ENCODE peak calls at places on chromosomes 5 and 9, in nine cellular contexts. M is tibial nerve, X is left lung, G is HepG2, U is GM23338, T is fibroblast of lung, Z is gastrocnemius medialis, S is ovary, C is suprapubic skin. E is an unnamed sample.

GRCh38 chr5:56414056-56414455 is 180.9 kb upstream of the ANKRD55 start:
- DNase-seq in C (no peak), Z (no peak), G (no peak), X (no peak), U (no peak), M (no peak), S (no peak), T (peak; percentile 5), E (no peak)

GRCh38 chr9:26656003-26656940 is 236.3 kb downstream of the CAAP1 start:
- DNase-seq in Z (no peak), G (peak; percentile 2), C (no peak), X (no peak), M (no peak), T (peak; percentile 4), S (no peak), U (peak; percentile 78), E (peak; percentile 58)

GRCh38 chr9:89738137-89738932 is 133.5 kb downstream of the GADD45G start:
- DNase-seq in M (no peak), G (no peak), T (no peak), X (no peak), Z (no peak), U (peak; percentile 31), C (no peak), S (no peak), E (no peak)

GRCh38 chr9:114016101-114016500 is 62.0 kb downstream of the AMBP start:
- DNase-seq in G (no peak), X (no peak), S (peak; percentile 1), T (no peak), Z (no peak), U (no peak), C (no peak), M (no peak), E (no peak)

GRCh38 chr5:169064093-169064492 is 236.8 kb downstream of the SLIT3 start:
- DNase-seq in T (no peak), M (no peak), Z (no peak), C (no peak), S (no peak), U (no peak), G (no peak), X (no peak), E (no peak)

GRCh38 chr9:28264368-28264767 is 691.1 kb upstream of the C9orf72 start:
- DNase-seq in U (no peak), X (no peak), G (no peak), Z (no peak), S (no peak), M (no peak), C (no peak), T (peak; percentile 50), E (no peak)

GRCh38 chr9:5886114-5886939 is 4.4 kb upstream of the MLANA start:
- DNase-seq in U (peak; percentile 92), X (peak; percentile 84), S (peak; percentile 62), G (peak; percentile 78), T (peak; percentile 65), Z (peak; percentile 25), C (peak; percentile 84), M (peak; percentile 40), E (peak; percentile 89)

GRCh38 chr9:131167146-131167692 is 41.8 kb downstream of the NUP214 start:
- DNase-seq in C (no peak), Z (no peak), M (no peak), X (no peak), U (no peak), T (no peak), G (no peak), S (no peak), E (no peak)

GRCh38 chr5:7869474-7870136 is 657 bp downstream of the MTRR start:
- DNase-seq in G (no peak), X (peak; percentile 85), U (peak; percentile 19), M (no peak), Z (no peak), T (no peak), C (no peak), S (no peak), E (no peak)

GRCh38 chr5:157571357-157571827 is 4.2 kb downstream of the ADAM19 start:
- DNase-seq in C (no peak), G (no peak), M (no peak), T (peak; percentile 25), X (no peak), S (no peak), Z (no peak), U (peak; percentile 44), E (no peak)

GRCh38 chr5:66987540-66987939 is 209.1 kb downstream of the CD180 start:
- DNase-seq in X (no peak), M (no peak), G (no peak), C (no peak), S (no peak), U (no peak), T (no peak), Z (no peak), E (no peak)

GRCh38 chr5:30956251-30956650 is 237.2 kb upstream of the CDH6 start:
- DNase-seq in Z (no peak), S (no peak), U (no peak), X (no peak), C (no peak), G (no peak), T (no peak), M (no peak), E (no peak)
- H3K4me3 ChIP-seq in Z (no peak overlapping the region), S (no peak overlapping the region), U (no peak overlapping the region), X (no peak overlapping the region), C (no peak overlapping the region), G (no peak overlapping the region), T (no peak overlapping the region), M (no peak overlapping the region), E (no peak overlapping the region)

DNA sequence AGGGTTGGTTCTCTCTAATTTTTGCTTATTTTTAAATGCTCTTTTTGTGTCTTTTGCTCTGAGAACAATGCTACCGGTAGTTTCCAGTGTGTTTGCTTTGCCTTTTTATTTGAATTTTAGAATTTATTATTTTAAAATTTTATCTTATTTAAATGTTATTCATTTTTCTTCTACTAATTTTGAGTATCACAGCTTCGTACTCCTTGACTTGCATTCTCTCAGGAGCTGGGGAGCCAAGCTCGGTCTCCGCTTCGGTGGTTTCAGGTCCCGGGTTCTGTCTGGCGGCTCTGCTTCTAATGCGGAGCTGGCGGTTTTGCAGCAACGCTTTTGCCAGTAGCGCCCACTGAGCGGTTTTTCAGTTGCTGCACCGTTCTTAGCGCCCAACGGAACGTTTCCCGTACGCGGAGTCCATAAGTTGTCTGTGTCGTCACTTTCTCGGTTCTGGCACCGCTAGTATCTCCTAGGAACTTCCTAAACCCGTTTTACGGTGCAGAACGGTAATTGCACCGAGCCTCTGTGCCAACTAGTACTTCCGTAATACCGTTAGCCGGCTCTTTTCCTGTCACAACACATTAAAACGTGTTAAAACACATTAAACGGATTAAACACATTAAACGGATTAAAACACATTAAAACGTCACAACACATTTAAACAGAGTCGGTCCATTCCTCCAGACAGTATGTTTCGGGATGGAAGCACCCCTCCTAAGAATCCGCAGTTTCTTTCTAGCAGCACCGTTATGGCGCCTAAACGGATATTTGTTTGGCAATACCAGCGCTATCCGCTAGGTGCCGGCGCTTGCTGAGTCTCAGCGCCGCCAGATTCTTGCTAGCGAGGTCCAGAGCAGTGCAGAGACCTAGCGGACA is 45.6 kb downstream of the ANXA2R start:
- DNase-seq in U (peak; percentile 96), G (peak; percentile 81), X (peak; percentile 91), Z (peak; percentile 64), C (peak; percentile 93), M (peak; percentile 81), T (peak; percentile 97), S (peak; percentile 80), E (peak; percentile 87)
- TF ChIP-seq CTCF in U (peak; percentile 69), G (peak; percentile 87), X (peak; percentile 83), Z (peak; percentile 92), C (peak; percentile 87), M (peak; percentile 79), T (peak; percentile 86), S (peak; percentile 76), E (peak; percentile 82)

GRCh38 chr5:140182075-140182709 is 7.2 kb downstream of the CYSTM1 start:
- DNase-seq in T (peak; percentile 80), Z (peak; percentile 53), M (no peak), C (no peak), X (no peak), G (no peak), S (no peak), U (no peak), E (no peak)

GRCh38 chr5:140181002-140181483 is 6.1 kb downstream of the CYSTM1 start:
- DNase-seq in X (no peak), G (peak; percentile 54), C (no peak), M (no peak), S (no peak), Z (no peak), T (no peak), U (no peak), E (no peak)

GRCh38 chr5:140185409-140185808 is 10.4 kb downstream of the CYSTM1 start:
- DNase-seq in C (no peak), G (no peak), X (no peak), Z (no peak), T (no peak), M (no peak), S (no peak), U (no peak), E (no peak)

GRCh38 chr5:140181525-140181924 is 6.5 kb downstream of the CYSTM1 start:
- DNase-seq in M (no peak), C (no peak), Z (no peak), S (no peak), T (no peak), G (no peak), U (no peak), X (no peak), E (no peak)

DNA sequence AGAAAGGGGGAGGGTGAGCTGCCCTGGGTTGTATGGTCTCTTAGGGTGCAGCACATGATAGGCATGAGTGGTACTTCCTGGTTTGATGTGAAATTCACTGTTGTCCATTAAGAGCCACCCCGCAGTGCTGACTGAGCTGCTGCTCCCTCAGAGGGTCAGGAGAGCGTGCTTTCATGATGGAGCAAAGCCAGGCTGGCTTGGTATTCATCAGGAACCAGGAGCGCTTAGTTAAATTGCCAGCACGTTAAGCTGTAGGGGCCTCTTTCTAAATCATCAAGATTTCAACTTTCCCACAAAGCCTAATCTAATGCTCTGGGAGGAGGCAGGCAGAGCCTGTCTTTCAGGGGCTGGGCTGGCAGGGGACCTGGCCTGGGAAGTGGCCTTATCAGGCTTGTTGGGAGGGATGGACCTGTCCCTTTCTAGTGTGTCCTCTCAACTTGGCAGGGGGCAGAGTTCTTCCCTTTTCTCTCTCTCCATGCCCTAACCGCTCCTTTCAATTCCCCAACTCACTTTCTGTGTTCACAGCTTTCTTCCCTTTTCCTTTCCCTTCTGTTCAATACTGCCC is 7.9 kb downstream of the CYSTM1 start:
- DNase-seq in T (peak; percentile 71), C (no peak), X (no peak), M (no peak), U (peak; percentile 20), S (no peak), G (no peak), Z (peak; percentile 37), E (no peak)
- H3K4me1 ChIP-seq in T (peaks cover 10% of the 10 kb centered on the region), C (peaks cover 47% of the 10 kb centered on the region), X (peaks cover 18% of the 10 kb centered on the region), M (no peaks in the 10 kb centered on the region), U (peaks cover 11% of the 10 kb centered on the region), S (peaks cover 5% of the 10 kb centered on the region), G (peaks cover 48% of the 10 kb centered on the region), Z (peaks cover 88% of the 10 kb centered on the region), E (no peaks in the 10 kb centered on the region)

DNA sequence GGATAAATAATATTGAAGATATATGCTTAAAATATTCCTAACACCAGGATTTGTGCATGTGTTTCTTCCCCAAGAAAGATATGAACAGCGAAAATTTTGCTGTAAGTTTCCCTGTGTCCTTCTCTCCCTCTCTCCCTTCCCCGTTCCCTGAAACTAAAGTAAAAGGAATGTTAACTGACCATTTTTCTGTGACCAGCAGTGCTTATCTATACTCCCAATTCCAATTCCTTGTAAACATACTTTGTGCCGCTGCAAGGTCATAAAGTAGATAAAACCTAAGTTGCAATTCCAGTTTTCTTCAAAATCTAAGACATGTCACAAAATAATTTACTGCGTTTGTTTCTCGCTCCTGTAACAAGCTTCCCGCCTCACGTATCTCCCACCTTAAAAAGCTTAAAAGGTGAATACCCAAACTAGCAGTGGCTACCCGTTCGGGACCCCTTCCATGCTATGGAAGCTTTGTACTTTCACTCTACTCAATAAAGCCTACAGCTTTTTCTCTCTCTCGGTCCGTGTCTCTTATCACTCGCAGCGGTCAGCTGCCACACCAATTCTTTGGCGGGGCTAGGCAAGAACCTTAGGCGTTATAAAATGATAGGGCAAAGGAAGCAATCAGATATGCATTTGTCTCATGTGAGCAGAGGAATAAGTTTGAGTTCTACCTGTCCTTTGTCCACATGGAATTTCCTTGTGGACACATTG is 1798.0 kb downstream of the EFNA5 start:
- DNase-seq in M (no peak), C (no peak), X (no peak), Z (no peak), G (no peak), T (no peak), S (no peak), U (no peak), E (no peak)
- H3K4me3 ChIP-seq in M (no peak overlapping the region), C (no peak overlapping the region), X (no peak overlapping the region), Z (no peak overlapping the region), G (no peak overlapping the region), T (no peak overlapping the region), S (no peak overlapping the region), U (no peak overlapping the region), E (no peak overlapping the region)

E was measured in BE2C.